ENCODE peak calls at places on chromosomes 4 and X, in ten cellular contexts. W, F, N, R, D, M, C, V, Z and P are unnamed samples.

GRCh38 chrX:122941801-122942200 is 242.3 kb upstream of the GRIA3 start:
- DNase-seq in M (no peak), F (no peak), R (no peak), V (no peak), N (no peak), W (no peak), Z (no peak), C (no peak), D (no peak), P (no peak)

GRCh38 chr4:23789765-23790164 is 100.1 kb downstream of the PPARGC1A start:
- DNase-seq in D (peak), W (no peak), C (no peak), N (no peak), V (no peak), Z (peak), F (no peak), M (peak), R (peak), P (no peak)

GRCh38 chr4:146207410-146207809 is 6.9 kb upstream of the REELD1 start:
- DNase-seq in D (no peak), C (no peak), F (no peak), N (no peak), M (no peak), R (no peak), W (no peak), Z (no peak), V (no peak), P (no peak)

GRCh38 chr4:113616443-113616842 is 145.1 kb downstream of the CAMK2D start:
- DNase-seq in V (no peak), F (no peak), W (no peak), R (no peak), D (no peak), M (no peak), N (no peak), Z (no peak), C (no peak), P (peak)

GRCh38 chr4:116358633-116359222 is 726.6 kb downstream of the TRAM1L1 start:
- DNase-seq in Z (peak), M (peak), N (peak), F (no peak), R (peak), D (peak), W (peak), V (peak), C (no peak), P (no peak)

GRCh38 chrX:37825225-37825842 is 22.0 kb downstream of the DYNLT3 start:
- DNase-seq in D (peak), F (peak), Z (no peak), N (peak), R (peak), W (no peak), C (peak), V (no peak), M (peak), P (peak)

GRCh38 chr4:89363156-89363555 is 55.6 kb upstream of the GPRIN3 start:
- DNase-seq in N (no peak), W (no peak), D (no peak), M (no peak), Z (no peak), F (no peak), R (no peak), C (no peak), V (no peak), P (no peak)

GRCh38 chr4:3021627-3022026 is 52.7 kb downstream of the HTT-AS start:
- DNase-seq in W (no peak), V (no peak), R (no peak), Z (no peak), N (no peak), F (no peak), D (no peak), C (no peak), M (no peak), P (no peak)

GRCh38 chr4:177393236-177393635 is 49.0 kb downstream of the AGA start:
- DNase-seq in D (no peak), W (no peak), N (no peak), V (no peak), R (no peak), M (no peak), F (no peak), C (no peak), Z (no peak), P (peak)

GRCh38 chr4:12987284-12987683 is 496.9 kb downstream of the RAB28 start:
- DNase-seq in V (no peak), N (no peak), C (no peak), Z (no peak), M (no peak), R (no peak), D (no peak), F (no peak), W (no peak), P (no peak)
- H3K27ac ChIP-seq in V (no peak), N (no peak), C (no peak), Z (no peak), M (no peak), R (no peak), D (no peak), F (no peak), W (no peak), P (no peak)

GRCh38 chr4:45119376-45119775 is 393.0 kb upstream of the GNPDA2 start:
- DNase-seq in N (no peak), R (no peak), Z (no peak), M (no peak), D (no peak), V (no peak), F (no peak), W (no peak), C (no peak), P (no peak)
- H3K4me3 ChIP-seq in N (no peak), R (no peak), Z (no peak), M (no peak), D (no peak), V (no peak), F (no peak), W (no peak), C (no peak), P (no peak)

GRCh38 chrX:131988236-131988635 is 34.9 kb upstream of the STK26 start:
- DNase-seq in W (no peak), Z (no peak), D (no peak), M (no peak), N (no peak), C (no peak), R (no peak), V (no peak), F (no peak), P (no peak)

GRCh38 chrX:131985526-131986049 is 37.5 kb upstream of the STK26 start:
- DNase-seq in Z (no peak), N (no peak), F (no peak), M (no peak), D (no peak), R (no peak), W (no peak), C (no peak), V (no peak), P (peak)

DNA sequence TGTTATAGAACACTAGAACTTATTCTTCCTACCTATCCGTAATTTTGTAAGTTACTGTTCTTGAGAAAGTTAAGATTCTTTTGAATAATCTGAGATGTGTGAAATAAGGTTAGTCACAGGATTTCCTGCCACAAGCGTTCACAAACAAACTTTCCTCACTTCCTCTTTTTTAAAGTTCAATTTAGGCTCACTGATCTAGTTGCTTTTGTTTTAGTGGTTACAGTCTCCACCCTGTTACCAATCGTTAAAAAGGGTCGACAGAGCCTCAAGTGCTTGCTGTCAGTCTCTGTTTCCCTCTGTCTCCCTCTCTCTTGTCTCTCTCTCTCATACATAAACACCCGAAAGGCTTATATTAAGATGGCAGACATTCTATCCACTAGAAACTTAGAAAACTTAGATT is 35.9 kb upstream of the STK26 start:
- DNase-seq in N (no peak), F (no peak), W (no peak), C (no peak), M (no peak), R (no peak), D (no peak), Z (no peak), V (no peak), P (peak)
- H3K27ac ChIP-seq in N (no peak), F (peak), W (no peak), C (no peak), M (no peak), R (no peak), D (no peak), Z (no peak), V (no peak), P (peak)

GRCh38 chr4:141900841-141901240 is 264.5 kb downstream of the IL15 start:
- DNase-seq in D (no peak), F (no peak), W (no peak), R (no peak), Z (no peak), M (no peak), C (no peak), N (no peak), V (no peak), P (no peak)

GRCh38 chr4:141909541-141909940 is 273.2 kb downstream of the IL15 start:
- DNase-seq in V (no peak), W (no peak), D (no peak), C (no peak), M (no peak), F (no peak), Z (no peak), R (no peak), N (no peak), P (no peak)

GRCh38 chr4:141905751-141906150 is 269.4 kb downstream of the IL15 start:
- DNase-seq in R (no peak), V (no peak), W (no peak), F (no peak), C (no peak), Z (no peak), M (peak), N (no peak), D (peak), P (no peak)
- H3K4me3 ChIP-seq in R (no peak), V (no peak), W (no peak), F (no peak), C (no peak), Z (no peak), M (no peak), N (no peak), D (no peak), P (no peak)

GRCh38 chrX:154730271-154730883 is 20.5 kb downstream of the GAB3 start:
- DNase-seq in N (no peak), V (no peak), M (peak), Z (no peak), F (no peak), W (no peak), R (peak), D (peak), C (peak), P (no peak)

GRCh38 chrX:154729439-154729838 is 21.4 kb downstream of the GAB3 start:
- DNase-seq in N (no peak), W (no peak), R (no peak), Z (no peak), V (no peak), M (no peak), C (no peak), F (no peak), D (peak), P (no peak)

GRCh38 chrX:154727418-154728323 is 23.2 kb downstream of the GAB3 start:
- DNase-seq in Z (peak), N (no peak), V (no peak), C (peak), R (peak), D (peak), M (peak), W (no peak), F (no peak), P (no peak)

GRCh38 chrX:154731203-154731602 is 19.7 kb downstream of the GAB3 start:
- DNase-seq in F (no peak), N (no peak), D (no peak), W (no peak), C (no peak), R (no peak), V (no peak), M (no peak), Z (no peak), P (no peak)

GRCh38 chrX:154728791-154729190 is 22.1 kb downstream of the GAB3 start:
- DNase-seq in F (no peak), D (no peak), N (no peak), W (no peak), R (no peak), Z (no peak), M (no peak), V (no peak), C (no peak), P (no peak)
- H3K27ac ChIP-seq in F (no peak), D (no peak), N (no peak), W (no peak), R (peak), Z (peak), M (no peak), V (peak), C (no peak), P (no peak)

DNA sequence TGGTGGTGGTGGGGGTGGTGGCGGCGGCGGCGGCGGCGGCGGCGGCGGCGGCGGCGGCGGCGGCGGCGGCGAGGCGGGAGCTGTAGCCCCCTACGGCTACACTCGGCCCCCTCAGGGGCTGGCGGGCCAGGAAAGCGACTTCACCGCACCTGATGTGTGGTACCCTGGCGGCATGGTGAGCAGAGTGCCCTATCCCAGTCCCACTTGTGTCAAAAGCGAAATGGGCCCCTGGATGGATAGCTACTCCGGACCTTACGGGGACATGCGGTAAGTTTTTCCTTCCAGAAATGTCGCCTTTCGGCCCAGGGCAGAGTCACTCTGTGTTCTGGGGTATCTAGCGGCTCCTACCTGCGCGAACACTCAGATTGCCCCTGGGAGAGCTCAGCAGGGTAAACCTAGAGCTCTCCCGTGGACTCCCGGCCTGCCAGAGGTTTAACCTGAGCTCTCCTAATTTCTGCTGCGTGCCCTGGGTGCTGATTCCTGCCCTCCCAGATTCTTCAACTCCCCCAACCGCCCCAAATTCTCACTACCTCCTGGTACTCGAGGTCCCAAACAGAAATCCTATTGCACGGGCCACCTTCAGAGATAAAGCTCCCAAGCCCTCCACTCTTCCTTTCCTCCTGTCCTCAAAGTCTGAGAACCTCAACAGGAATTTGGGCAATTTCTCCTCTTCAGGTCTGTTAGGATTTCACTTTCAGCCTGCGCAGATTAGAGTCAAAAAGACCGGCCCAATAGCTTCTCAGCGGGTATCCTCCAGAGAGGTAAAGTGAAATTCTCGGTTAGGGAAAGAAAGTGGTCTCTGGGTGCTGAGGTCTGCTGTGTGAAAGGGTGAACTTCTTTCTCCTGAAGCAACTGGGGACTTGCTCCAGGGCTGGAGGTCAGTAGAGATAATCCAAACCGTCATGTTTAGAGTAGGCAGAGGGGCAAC is 2.9 kb downstream of the AR start:
- DNase-seq in Z (no peak), V (no peak), N (peak), F (no peak), W (no peak), C (peak), R (no peak), D (peak), M (no peak), P (no peak)
- H3K4me3 ChIP-seq in Z (peak), V (no peak), N (peak), F (no peak), W (peak), C (peak), R (peak), D (peak), M (peak), P (no peak)

GRCh38 chr4:148441624-148441985 is 609 bp downstream of the NR3C2 start:
- DNase-seq in V (no peak), N (no peak), Z (no peak), R (no peak), M (no peak), F (no peak), D (peak), C (no peak), W (no peak), P (no peak)
- H3K27ac ChIP-seq in V (peak), N (no peak), Z (no peak), R (peak), M (no peak), F (peak), D (no peak), C (peak), W (no peak), P (peak)

DNA sequence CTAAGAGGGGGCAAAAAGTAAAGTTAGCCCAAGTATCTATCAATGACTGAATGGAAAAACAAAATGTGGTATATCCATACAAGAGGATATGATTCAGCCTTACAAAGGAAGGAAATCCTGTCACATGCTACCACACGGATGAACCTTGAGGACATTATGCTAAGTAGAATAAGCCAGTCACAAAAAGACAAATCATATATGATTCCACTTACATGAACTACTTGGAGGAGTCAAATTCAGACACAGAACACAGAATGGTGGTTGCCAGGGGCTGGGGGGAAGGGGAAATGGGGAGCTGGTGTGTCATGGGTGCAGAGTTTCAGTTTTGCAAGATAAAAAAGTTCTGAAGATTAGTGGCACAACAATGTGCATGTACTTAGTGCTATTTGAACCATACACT is 101.8 kb downstream of the SH3KBP1 start:
- DNase-seq in C (no peak), V (no peak), N (no peak), D (no peak), F (no peak), M (no peak), Z (no peak), W (no peak), R (no peak), P (peak)
- H3K4me3 ChIP-seq in C (no peak), V (no peak), N (no peak), D (no peak), F (no peak), M (no peak), Z (no peak), W (no peak), R (no peak), P (no peak)

GRCh38 chrX:118724352-118724751 is 3.1 kb upstream of the IL13RA1 start:
- DNase-seq in R (no peak), F (no peak), D (no peak), Z (no peak), V (no peak), C (no peak), M (no peak), N (no peak), W (no peak), P (no peak)

GRCh38 chrX:118726887-118727685 is at the start of gene IL13RA1:
- DNase-seq in Z (peak), N (peak), M (peak), R (peak), F (peak), W (peak), C (peak), D (peak), V (peak), P (no peak)

GRCh38 chrX:118727686-118728339 is 407 bp downstream of the IL13RA1 start:
- DNase-seq in M (peak), N (no peak), V (peak), R (peak), F (no peak), W (peak), D (peak), Z (peak), C (peak), P (no peak)

GRCh38 chrX:118723376-118723775 is 4.0 kb upstream of the IL13RA1 start:
- DNase-seq in V (no peak), W (no peak), Z (no peak), R (no peak), M (no peak), D (no peak), F (no peak), N (no peak), C (no peak), P (no peak)

DNA sequence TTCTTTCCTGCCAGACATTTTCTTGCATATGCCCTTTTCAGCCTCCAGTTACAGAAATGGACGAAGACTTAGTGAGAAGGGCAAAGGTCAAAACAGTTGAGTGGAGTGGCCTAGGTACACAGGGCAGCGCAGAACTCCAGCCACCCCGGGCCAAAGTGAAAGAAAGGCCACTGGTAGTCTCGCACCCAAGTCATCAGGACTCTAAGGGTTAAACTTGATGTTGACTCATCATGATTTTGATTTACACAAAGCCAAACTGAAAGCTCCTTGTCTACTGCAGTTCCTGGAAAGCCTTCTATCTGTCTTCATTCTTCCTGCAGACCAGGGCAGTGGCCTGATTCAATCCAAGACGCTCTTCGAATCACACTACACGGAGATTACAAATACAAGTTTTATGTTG is 2.6 kb upstream of the IL13RA1 start:
- DNase-seq in F (no peak), D (peak), M (peak), Z (no peak), C (no peak), R (no peak), N (no peak), V (no peak), W (no peak), P (no peak)
- H3K27ac ChIP-seq in F (no peak), D (no peak), M (peak), Z (no peak), C (peak), R (no peak), N (no peak), V (no peak), W (peak), P (no peak)

DNA sequence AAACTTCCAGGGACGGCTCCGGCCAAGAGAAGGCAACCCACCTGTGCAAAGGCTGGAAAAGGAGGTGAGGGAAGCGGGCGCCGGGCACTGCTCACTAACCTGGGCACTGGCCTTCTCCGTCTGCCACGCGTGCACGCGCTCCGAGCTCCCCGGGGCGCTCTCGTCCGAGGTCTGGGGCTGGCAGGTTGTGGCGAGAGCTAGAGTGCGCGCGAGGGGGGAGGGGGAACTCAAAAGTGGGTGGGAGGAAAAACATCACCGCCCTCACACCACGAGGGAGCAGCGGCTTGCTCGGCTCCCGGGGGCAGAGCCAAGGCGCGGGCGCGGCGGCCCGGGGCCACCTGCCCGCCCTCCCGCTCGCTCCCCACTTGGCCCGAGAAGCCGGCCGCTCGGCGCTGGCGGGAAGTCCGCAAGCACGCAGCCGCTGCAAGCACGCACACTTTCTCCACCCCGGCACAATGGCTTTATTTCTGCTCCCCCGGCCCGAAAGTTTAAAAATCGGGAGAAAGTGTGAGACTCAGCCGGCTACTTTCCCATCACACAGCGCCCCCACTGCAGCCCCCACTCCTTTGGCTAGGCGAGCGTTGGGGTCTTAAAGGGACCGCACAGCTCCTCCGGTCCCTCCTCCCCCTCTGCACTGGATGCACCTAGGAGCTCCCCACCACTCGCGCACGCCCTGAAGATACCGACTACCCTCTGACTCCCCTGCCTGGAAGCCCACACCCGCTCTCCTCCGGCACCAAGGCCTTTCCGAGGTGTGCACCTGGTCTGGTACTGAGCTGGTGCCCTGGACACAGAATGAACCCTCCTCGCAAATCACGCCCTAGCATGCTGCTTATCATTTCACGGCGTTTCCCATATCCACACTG is at the start of gene CHRDL1:
- DNase-seq in W (no peak), Z (peak), V (peak), C (peak), D (peak), M (no peak), F (no peak), R (peak), N (peak), P (no peak)
- H3K4me3 ChIP-seq in W (peak), Z (no peak), V (no peak), C (peak), D (peak), M (peak), F (no peak), R (peak), N (peak), P (no peak)